ENCODE peak calls at places on chromosome 14, in ten cellular contexts. One of them, this sample, is unnamed.

GRCh38 chr14:49997991-49998390 is 105.1 kb downstream of the ARF6 start:
- DNase-seq in EH: no peak
- DNase-seq in right cardiac atrium: no peak
- DNase-seq in aorta: no peak
- DNase-seq in fibroblast of mammary gland: no peak
- DNase-seq in neuronal stem cell: no peak
- DNase-seq in bronchial epithelial cell: no peak
- DNase-seq in occipital lobe: no peak
- DNase-seq in smooth muscle cell of the brain vasculature: no peak
- DNase-seq in lower leg skin: no peak
- DNase-seq in this sample: no peak

GRCh38 chr14:52026921-52027320 is 37.6 kb downstream of the RTRAF start:
- DNase-seq in EH: no peak
- DNase-seq in right cardiac atrium: no peak
- DNase-seq in aorta: no peak
- DNase-seq in fibroblast of mammary gland: no peak
- DNase-seq in neuronal stem cell: no peak
- DNase-seq in bronchial epithelial cell: no peak
- DNase-seq in occipital lobe: peak
- DNase-seq in smooth muscle cell of the brain vasculature: no peak
- DNase-seq in lower leg skin: no peak
- DNase-seq in this sample: no peak

GRCh38 chr14:89827260-89827659 is 127.3 kb downstream of the EFCAB11 start:
- DNase-seq in EH: no peak
- DNase-seq in right cardiac atrium: no peak
- DNase-seq in aorta: no peak
- DNase-seq in fibroblast of mammary gland: no peak
- DNase-seq in neuronal stem cell: no peak
- DNase-seq in bronchial epithelial cell: no peak
- DNase-seq in occipital lobe: no peak
- DNase-seq in smooth muscle cell of the brain vasculature: no peak
- DNase-seq in lower leg skin: no peak
- DNase-seq in this sample: no peak

GRCh38 chr14:41034969-41035368 is 571.7 kb upstream of the LRFN5 start:
- DNase-seq in EH: no peak
- DNase-seq in right cardiac atrium: no peak
- DNase-seq in aorta: no peak
- DNase-seq in fibroblast of mammary gland: no peak
- DNase-seq in neuronal stem cell: no peak
- DNase-seq in bronchial epithelial cell: no peak
- DNase-seq in occipital lobe: no peak
- DNase-seq in smooth muscle cell of the brain vasculature: no peak
- DNase-seq in lower leg skin: no peak
- DNase-seq in this sample: no peak

GRCh38 chr14:68417007-68417659 is 375.7 kb downstream of the ZFP36L1 start:
- DNase-seq in EH: no peak
- DNase-seq in right cardiac atrium: no peak
- DNase-seq in aorta: no peak
- DNase-seq in fibroblast of mammary gland: no peak
- DNase-seq in neuronal stem cell: no peak
- DNase-seq in bronchial epithelial cell: no peak
- DNase-seq in occipital lobe: no peak
- DNase-seq in smooth muscle cell of the brain vasculature: no peak
- DNase-seq in lower leg skin: no peak
- DNase-seq in this sample: no peak

GRCh38 chr14:86722612-86723253 is 1192.8 kb downstream of the FLRT2 start:
- DNase-seq in EH: no peak
- DNase-seq in right cardiac atrium: no peak
- DNase-seq in aorta: no peak
- DNase-seq in fibroblast of mammary gland: no peak
- DNase-seq in neuronal stem cell: no peak
- DNase-seq in bronchial epithelial cell: no peak
- DNase-seq in occipital lobe: no peak
- DNase-seq in smooth muscle cell of the brain vasculature: no peak
- DNase-seq in lower leg skin: no peak
- DNase-seq in this sample: no peak

GRCh38 chr14:76834296-76834695 is 8.1 kb downstream of the LRRC74A start:
- DNase-seq in EH: no peak
- DNase-seq in right cardiac atrium: no peak
- DNase-seq in aorta: no peak
- DNase-seq in fibroblast of mammary gland: no peak
- DNase-seq in neuronal stem cell: no peak
- DNase-seq in bronchial epithelial cell: no peak
- DNase-seq in occipital lobe: no peak
- DNase-seq in smooth muscle cell of the brain vasculature: no peak
- DNase-seq in lower leg skin: no peak
- DNase-seq in this sample: no peak

GRCh38 chr14:102055181-102055901 is 31.5 kb downstream of the HSP90AA1 start:
- DNase-seq in EH: peak
- DNase-seq in right cardiac atrium: no peak
- DNase-seq in aorta: no peak
- DNase-seq in fibroblast of mammary gland: peak
- DNase-seq in neuronal stem cell: no peak
- DNase-seq in bronchial epithelial cell: peak
- DNase-seq in occipital lobe: no peak
- DNase-seq in smooth muscle cell of the brain vasculature: no peak
- DNase-seq in lower leg skin: no peak
- DNase-seq in this sample: no peak

GRCh38 chr14:67622675-67623074 is 3.0 kb downstream of the ARG2 start:
- DNase-seq in EH: peak
- DNase-seq in right cardiac atrium: no peak
- DNase-seq in aorta: peak
- DNase-seq in fibroblast of mammary gland: peak
- DNase-seq in neuronal stem cell: peak
- DNase-seq in bronchial epithelial cell: peak
- DNase-seq in occipital lobe: peak
- DNase-seq in smooth muscle cell of the brain vasculature: no peak
- DNase-seq in lower leg skin: no peak
- DNase-seq in this sample: no peak

GRCh38 chr14:61750708-61751474 is 11.3 kb upstream of the SNAPC1 start:
- DNase-seq in EH: peak
- DNase-seq in right cardiac atrium: peak
- DNase-seq in aorta: peak
- DNase-seq in fibroblast of mammary gland: peak
- DNase-seq in neuronal stem cell: peak
- DNase-seq in bronchial epithelial cell: peak
- DNase-seq in occipital lobe: peak
- DNase-seq in smooth muscle cell of the brain vasculature: no peak
- DNase-seq in lower leg skin: peak
- DNase-seq in this sample: peak

GRCh38 chr14:93898081-93898611 is 29.0 kb upstream of the FAM181A start:
- DNase-seq in EH: no peak
- DNase-seq in right cardiac atrium: no peak
- DNase-seq in aorta: no peak
- DNase-seq in fibroblast of mammary gland: no peak
- DNase-seq in neuronal stem cell: no peak
- DNase-seq in bronchial epithelial cell: no peak
- DNase-seq in occipital lobe: no peak
- DNase-seq in smooth muscle cell of the brain vasculature: no peak
- DNase-seq in lower leg skin: no peak
- DNase-seq in this sample: no peak

GRCh38 chr14:78611031-78611430 is 440.9 kb downstream of the NRXN3 start:
- DNase-seq in EH: no peak
- DNase-seq in right cardiac atrium: no peak
- DNase-seq in aorta: no peak
- DNase-seq in fibroblast of mammary gland: no peak
- DNase-seq in neuronal stem cell: no peak
- DNase-seq in bronchial epithelial cell: no peak
- DNase-seq in occipital lobe: no peak
- DNase-seq in smooth muscle cell of the brain vasculature: no peak
- DNase-seq in lower leg skin: no peak
- DNase-seq in this sample: no peak

GRCh38 chr14:69287096-69287991 is 27.4 kb downstream of the GALNT16 start:
- DNase-seq in EH: no peak
- DNase-seq in right cardiac atrium: no peak
- DNase-seq in aorta: no peak
- DNase-seq in fibroblast of mammary gland: peak
- DNase-seq in neuronal stem cell: no peak
- DNase-seq in bronchial epithelial cell: no peak
- DNase-seq in occipital lobe: peak
- DNase-seq in smooth muscle cell of the brain vasculature: no peak
- DNase-seq in lower leg skin: peak
- DNase-seq in this sample: no peak

GRCh38 chr14:104119700-104120251 is 18.6 kb upstream of the KIF26A start:
- DNase-seq in EH: no peak
- DNase-seq in right cardiac atrium: peak
- DNase-seq in aorta: peak
- DNase-seq in fibroblast of mammary gland: no peak
- DNase-seq in neuronal stem cell: no peak
- DNase-seq in bronchial epithelial cell: no peak
- DNase-seq in occipital lobe: no peak
- DNase-seq in smooth muscle cell of the brain vasculature: no peak
- DNase-seq in lower leg skin: peak
- DNase-seq in this sample: no peak